ENCODE peak calls at places on chromosome 17, in eight cellular contexts. V, S, X, B, K, G, Y and N are unnamed samples.

GRCh38 chr17:79410681-79411080 is 200.2 kb downstream of the RBFOX3 start:
- DNase-seq in X (no peak), S (no peak), Y (no peak), V (no peak), G (no peak), K (no peak), B (no peak), N (peak; percentile 36)

GRCh38 chr17:35080536-35080935 is 17.0 kb upstream of the RFFL start:
- DNase-seq in G (no peak), K (peak; percentile 22), S (no peak), B (no peak), X (no peak), Y (no peak), V (no peak), N (no peak)

GRCh38 chr17:1031711-1032110 is 34.8 kb downstream of the TIMM22 start:
- DNase-seq in K (no peak), Y (peak; percentile 57), G (no peak), V (no peak), S (peak; percentile 79), B (no peak), X (peak; percentile 43), N (peak; percentile 18)

GRCh38 chr17:81927653-81928496 is at the start of gene MAFG:
- DNase-seq in G (peak; percentile 97), S (peak; percentile 91), X (peak; percentile 92), Y (peak; percentile 87), B (peak; percentile 92), K (peak; percentile 95), V (peak; percentile 84), N (peak; percentile 92)

GRCh38 chr17:68595496-68595895 is 5.7 kb downstream of the FAM20A start:
- DNase-seq in X (no peak), K (no peak), S (peak; percentile 56), G (no peak), B (no peak), V (no peak), Y (no peak), N (no peak)

GRCh38 chr17:60613325-60613724 is 13.3 kb downstream of the PPM1D start:
- DNase-seq in Y (no peak), K (no peak), X (no peak), V (no peak), S (no peak), G (no peak), B (peak; percentile 53), N (peak; percentile 49)

GRCh38 chr17:36869856-36870617 is 67.2 kb upstream of the LHX1 start:
- DNase-seq in S (no peak), X (no peak), K (no peak), V (no peak), B (no peak), G (no peak), Y (no peak), N (no peak)

GRCh38 chr17:17572010-17572785 is 19.3 kb downstream of the PEMT start:
- DNase-seq in K (no peak), Y (no peak), G (no peak), B (no peak), S (no peak), V (no peak), X (no peak), N (no peak)

GRCh38 chr17:6894206-6894528 is 62.6 kb upstream of the TEKT1 start:
- DNase-seq in V (no peak), X (peak; percentile 69), B (no peak), S (no peak), K (peak; percentile 46), G (no peak), Y (no peak), N (no peak)

GRCh38 chr17:41340934-41341861 is 9.4 kb downstream of the KRT33A start:
- DNase-seq in S (no peak), X (no peak), V (peak; percentile 47), Y (no peak), G (no peak), K (no peak), B (no peak), N (no peak)

GRCh38 chr17:61815863-61816523 is 47.3 kb downstream of the BRIP1 start:
- DNase-seq in Y (no peak), B (no peak), G (peak; percentile 70), K (no peak), S (no peak), V (no peak), X (no peak), N (no peak)

GRCh38 chr17:21177401-21177800 is 36.6 kb downstream of the TMEM11 start:
- DNase-seq in V (no peak), Y (no peak), K (no peak), G (no peak), B (no peak), X (no peak), S (no peak), N (no peak)

GRCh38 chr17:76252040-76252954 is 12.0 kb upstream of the RNF157 start:
- DNase-seq in S (no peak), Y (no peak), G (no peak), B (peak; percentile 87), X (no peak), V (no peak), K (peak; percentile 87), N (no peak)

GRCh38 chr17:50209472-50210248 is 8.2 kb upstream of the COL1A1 start:
- DNase-seq in K (no peak), Y (no peak), S (peak; percentile 99), V (no peak), B (peak; percentile 2), G (no peak), X (peak; percentile 47), N (peak; percentile 34)

GRCh38 chr17:74224959-74225725 is 11.8 kb downstream of the TTYH2 start:
- DNase-seq in G (no peak), X (no peak), Y (no peak), S (no peak), V (no peak), K (no peak), B (no peak), N (no peak)

GRCh38 chr17:4304417-4305027 is 40.7 kb upstream of the ANKFY1 start:
- DNase-seq in V (peak; percentile 35), S (no peak), G (no peak), X (peak; percentile 52), K (peak; percentile 49), Y (no peak), B (no peak), N (peak; percentile 60)

GRCh38 chr17:65556014-65556909 is 5.2 kb downstream of the AXIN2 start:
- DNase-seq in K (peak; percentile 68), B (peak; percentile 87), X (peak; percentile 84), V (peak; percentile 86), S (peak; percentile 77), G (no peak), Y (peak; percentile 84), N (peak; percentile 52)

GRCh38 chr17:73998246-73999220 is 204.9 kb upstream of the RPL38 start:
- DNase-seq in S (no peak), B (peak; percentile 63), X (peak; percentile 80), Y (peak; percentile 60), G (peak; percentile 77), K (no peak), V (peak; percentile 44), N (no peak)

GRCh38 chr17:9696279-9697044 is 51.1 kb downstream of the USP43 start:
- DNase-seq in G (no peak), K (no peak), X (no peak), B (no peak), S (no peak), Y (no peak), V (no peak), N (no peak)

GRCh38 chr17:63974594-63975192 is 2.0 kb upstream of the SCN4A start:
- DNase-seq in K (peak; percentile 61), X (no peak), G (no peak), V (no peak), B (no peak), Y (no peak), S (no peak), N (no peak)

GRCh38 chr17:18122991-18123753 is 14.6 kb downstream of the MYO15A start:
- DNase-seq in B (no peak), V (no peak), S (no peak), G (no peak), K (no peak), Y (no peak), X (no peak), N (peak; percentile 38)

GRCh38 chr17:77215281-77215680 is 74.5 kb downstream of the SEC14L1 start:
- DNase-seq in Y (peak; percentile 70), K (no peak), S (no peak), V (no peak), X (no peak), B (no peak), G (no peak), N (no peak)

GRCh38 chr17:83176956-83177583 is 97.7 kb downstream of the METRNL start:
- DNase-seq in G (no peak), B (peak; percentile 17), K (no peak), Y (no peak), X (no peak), V (no peak), S (no peak), N (no peak)

GRCh38 chr17:57672205-57672632 is 72.9 kb downstream of the CCDC182 start:
- DNase-seq in X (no peak), G (no peak), Y (no peak), K (no peak), S (no peak), V (no peak), B (no peak), N (no peak)

GRCh38 chr17:50607522-50607921 is 27.2 kb upstream of the ABCC3 start:
- DNase-seq in G (no peak), V (no peak), Y (no peak), S (no peak), K (no peak), B (no peak), X (no peak), N (no peak)

GRCh38 chr17:32763855-32764439 is 113.0 kb downstream of the MYO1D start:
- DNase-seq in X (no peak), G (no peak), K (no peak), S (no peak), Y (no peak), B (no peak), V (no peak), N (no peak)

GRCh38 chr17:82097187-82097918 is 683 bp downstream of the FASN start:
- DNase-seq in V (no peak), S (peak; percentile 37), X (peak; percentile 62), G (peak; percentile 36), Y (peak; percentile 21), K (peak; percentile 74), B (no peak), N (no peak)

GRCh38 chr17:45430738-45431530 is 1.7 kb downstream of the ARHGAP27 start:
- DNase-seq in Y (no peak), V (no peak), B (peak; percentile 83), X (no peak), K (no peak), G (no peak), S (no peak), N (no peak)

GRCh38 chr17:28707339-28707720 is 4.4 kb downstream of the PROCA1 start:
- DNase-seq in Y (no peak), G (no peak), X (no peak), S (no peak), K (no peak), V (no peak), B (no peak), N (no peak)

GRCh38 chr17:43416998-43417891 is 18.5 kb downstream of the ARL4D start:
- DNase-seq in X (no peak), G (no peak), V (no peak), B (peak; percentile 32), S (peak; percentile 65), K (no peak), Y (peak; percentile 83), N (peak; percentile 70)

GRCh38 chr17:81097134-81097942 is 62.4 kb downstream of the BAIAP2 start:
- DNase-seq in B (peak; percentile 82), S (peak; percentile 86), Y (peak; percentile 73), G (no peak), X (peak; percentile 78), K (peak; percentile 83), V (peak; percentile 22), N (peak; percentile 52)

GRCh38 chr17:65131946-65132345 is 5.2 kb upstream of the RGS9 start:
- DNase-seq in K (peak; percentile 47), G (no peak), X (no peak), V (no peak), B (no peak), Y (no peak), S (no peak), N (no peak)

GRCh38 chr17:34816806-34817205 is 144.5 kb downstream of the CCT6B start:
- DNase-seq in G (no peak), S (no peak), K (no peak), V (no peak), X (no peak), B (no peak), Y (no peak), N (no peak)

GRCh38 chr17:71055128-71055527 is 885.8 kb downstream of the KCNJ2 start:
- DNase-seq in B (no peak), K (no peak), G (no peak), V (no peak), S (no peak), X (no peak), Y (no peak), N (no peak)